ENCODE peak calls at places on chromosome 20, in seven cellular contexts. P, H, Q, Y, M, R and F are unnamed samples.

GRCh38 chr20:63522091-63522868 is 1.7 kb downstream of the PPDPF start:
- DNase-seq in Y (no peak), P (no peak), M (no peak), Q (no peak), R (no peak), H (no peak), F (no peak)

GRCh38 chr20:25514195-25514594 is 71.1 kb downstream of the NINL start:
- DNase-seq in P (no peak), M (no peak), R (no peak), Q (no peak), Y (no peak), H (no peak), F (no peak)

GRCh38 chr20:63828951-63829350 is 2.1 kb downstream of the ZBTB46 start:
- DNase-seq in Q (no peak), M (no peak), Y (no peak), R (no peak), P (no peak), H (no peak), F (peak; percentile 8)

GRCh38 chr20:4513720-4514119 is 208.0 kb upstream of the PRND start:
- DNase-seq in M (no peak), Y (peak; percentile 48), P (no peak), H (peak; percentile 79), Q (no peak), R (no peak), F (no peak)

GRCh38 chr20:25047766-25048165 is 10.2 kb downstream of the ACSS1 start:
- DNase-seq in P (no peak), Y (no peak), R (no peak), M (no peak), H (no peak), Q (no peak), F (no peak)

GRCh38 chr20:5513975-5514516 is 197.3 kb upstream of the PROKR2 start:
- DNase-seq in R (no peak), Y (peak; percentile 84), Q (no peak), P (no peak), H (no peak), M (no peak), F (no peak)

GRCh38 chr20:19786311-19786710 is 28.3 kb downstream of the RIN2 start:
- DNase-seq in P (peak; percentile 45), Y (no peak), M (no peak), Q (no peak), R (no peak), H (peak; percentile 91), F (peak; percentile 9)

GRCh38 chr20:32354592-32355416 is 3.3 kb upstream of the ASXL1 start:
- DNase-seq in M (no peak), Y (peak; percentile 19), H (no peak), P (no peak), Q (no peak), R (no peak), F (peak; percentile 52)

GRCh38 chr20:32893878-32894483 is 35.3 kb downstream of the EFCAB8 start:
- DNase-seq in Q (peak; percentile 66), P (peak; percentile 10), R (peak; percentile 65), H (no peak), Y (peak; percentile 41), M (no peak), F (peak; percentile 73)

GRCh38 chr20:52047811-52048302 is 143.7 kb downstream of the ZFP64 start:
- DNase-seq in P (no peak), R (no peak), Y (no peak), M (no peak), Q (no peak), H (peak; percentile 26), F (peak; percentile 9)

GRCh38 chr20:10074513-10074912 is 39.7 kb downstream of the ANKEF1 start:
- DNase-seq in Y (peak; percentile 75), M (no peak), Q (no peak), R (no peak), P (peak; percentile 20), H (peak; percentile 76), F (peak; percentile 83)

GRCh38 chr20:47568019-47568418 is 66.3 kb downstream of the NCOA3 start:
- DNase-seq in H (peak; percentile 93), M (no peak), R (no peak), Q (no peak), Y (no peak), P (peak; percentile 77), F (no peak)

GRCh38 chr20:51624157-51624731 is 81.7 kb upstream of the NFATC2 start:
- DNase-seq in P (peak; percentile 38), Y (peak; percentile 75), R (peak; percentile 61), Q (peak; percentile 82), M (peak; percentile 61), H (peak; percentile 81), F (peak; percentile 79)

GRCh38 chr20:19129976-19130612 is 82.3 kb upstream of the SLC24A3 start:
- DNase-seq in H (no peak), Y (no peak), Q (no peak), M (no peak), P (no peak), R (no peak), F (no peak)

GRCh38 chr20:4081396-4081795 is 66.0 kb upstream of the RNF24 start:
- DNase-seq in Y (no peak), M (no peak), R (no peak), P (no peak), H (no peak), Q (no peak), F (no peak)

GRCh38 chr20:30499123-30499522 is 758.3 kb upstream of the DEFB115 start:
- DNase-seq in P (no peak), M (no peak), R (no peak), Q (no peak), Y (no peak), H (no peak), F (no peak)

GRCh38 chr20:3461191-3461874 is 9.5 kb upstream of the ATRN start:
- DNase-seq in P (no peak), R (no peak), Y (no peak), M (no peak), H (no peak), Q (no peak), F (no peak)

GRCh38 chr20:63122626-63123025 is 93.3 kb downstream of the YTHDF1 start:
- DNase-seq in R (no peak), M (no peak), Q (no peak), H (no peak), P (no peak), Y (no peak), F (no peak)

GRCh38 chr20:60010689-60011417 is 52.6 kb downstream of the CDH26 start:
- DNase-seq in P (no peak), Q (no peak), H (no peak), Y (no peak), M (no peak), R (no peak), F (no peak)

GRCh38 chr20:44485830-44486198 is 10.1 kb downstream of the TTPAL start:
- DNase-seq in P (no peak), R (no peak), Q (no peak), H (no peak), M (no peak), Y (no peak), F (no peak)

GRCh38 chr20:59671661-59672471 is 67.5 kb downstream of the PHACTR3 start:
- DNase-seq in M (no peak), H (no peak), Y (no peak), R (no peak), Q (no peak), P (no peak), F (no peak)

GRCh38 chr20:10504893-10505292 is 69.8 kb downstream of the SLX4IP start:
- DNase-seq in Y (no peak), M (no peak), H (no peak), P (no peak), Q (no peak), R (peak; percentile 45), F (peak; percentile 88)

DNA sequence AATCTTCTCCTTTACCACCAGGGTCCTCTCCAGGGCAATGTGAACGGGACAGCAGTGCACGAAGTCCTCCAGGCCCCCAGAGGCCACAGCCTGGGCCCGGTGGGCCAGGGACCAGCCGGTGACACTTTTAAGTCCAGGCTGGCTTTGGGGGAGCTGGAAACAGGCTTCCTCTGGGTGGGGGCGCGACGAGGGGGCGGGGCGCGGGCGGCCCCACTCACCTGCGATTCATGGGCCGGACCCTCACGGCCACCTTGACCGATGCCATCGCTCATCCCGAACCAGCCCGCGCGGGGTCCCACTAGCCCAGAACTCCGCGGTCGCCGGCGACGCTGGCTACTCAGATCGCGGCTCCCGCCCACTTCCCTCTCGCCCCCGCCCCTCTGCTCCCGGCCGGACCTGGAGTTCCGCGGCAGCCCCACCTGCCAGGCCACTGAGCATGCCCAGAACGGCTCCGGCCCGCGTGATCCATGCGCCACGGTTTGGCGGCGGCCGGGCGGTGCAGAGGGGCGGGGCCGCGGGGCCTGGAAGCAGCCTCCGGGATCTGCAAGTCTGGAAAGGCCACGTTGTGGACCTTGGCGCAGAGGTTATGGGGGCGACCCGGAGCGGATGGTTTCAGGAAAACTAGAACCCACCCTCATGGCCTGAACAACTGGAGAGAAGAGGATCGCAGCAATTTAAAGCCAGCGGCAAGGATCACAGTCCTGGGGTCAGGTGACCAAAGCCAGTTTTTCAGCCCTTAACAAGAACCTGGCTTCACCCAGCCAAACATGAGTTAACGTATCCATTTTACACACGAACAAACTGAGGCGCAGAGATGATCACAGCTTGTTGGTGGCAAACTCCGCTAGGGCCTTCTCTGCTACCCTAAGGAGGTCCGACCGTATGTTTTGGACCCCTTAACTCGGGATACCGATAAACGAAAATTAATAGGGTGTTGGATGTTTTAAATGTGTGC is at the start of gene KIF16B:
- DNase-seq in P (peak; percentile 93), H (peak; percentile 93), Q (peak; percentile 83), Y (peak; percentile 85), M (peak; percentile 86), R (peak; percentile 93), F (peak; percentile 86)
- TF ChIP-seq POLR2A in P (no peak), H (no peak), Q (peak; percentile 68), Y (peak; percentile 82), M (peak; percentile 89), R (no peak), F (peak; percentile 22)

GRCh38 chr20:54173653-54174451 is at the start of gene CYP24A1:
- DNase-seq in Y (peak; percentile 97), H (no peak), M (no peak), Q (no peak), R (no peak), P (no peak), F (peak; percentile 61)
- H3K4me3 ChIP-seq in Y (peak within 1 kb of the TSS; percentile 83), H (no peak within 1 kb of the TSS), M (no peak within 1 kb of the TSS), Q (no peak within 1 kb of the TSS), R (no peak within 1 kb of the TSS), P (no peak within 1 kb of the TSS), F (no peak within 1 kb of the TSS)

DNA sequence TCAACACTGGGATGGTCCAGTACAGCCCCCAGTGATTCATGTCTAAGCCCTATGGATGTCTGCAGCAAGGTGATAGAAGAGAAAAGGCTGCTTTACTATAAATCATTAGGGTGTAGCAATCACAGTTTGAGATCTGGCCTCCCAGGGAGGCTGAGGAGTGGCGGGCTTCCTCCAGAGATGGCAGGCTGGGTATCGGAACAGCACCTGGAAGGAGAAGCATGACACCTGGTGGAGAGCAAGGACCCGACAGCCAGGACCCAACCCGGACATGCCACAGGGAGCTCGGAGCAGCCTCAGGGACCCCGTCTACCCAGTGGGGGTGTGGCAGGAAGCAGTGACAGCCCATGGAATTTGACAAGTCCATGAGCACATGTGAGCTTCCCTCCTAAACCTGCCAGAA is 114.8 kb upstream of the CD93 start:
- DNase-seq in Y (peak; percentile 43), P (peak; percentile 44), M (no peak), R (no peak), H (no peak), Q (peak; percentile 66), F (peak; percentile 44)
- TF ChIP-seq CTCF in Y (peak; percentile 54), P (peak; percentile 54), M (no peak), R (no peak), H (peak; percentile 54), Q (peak; percentile 60), F (no peak)

DNA sequence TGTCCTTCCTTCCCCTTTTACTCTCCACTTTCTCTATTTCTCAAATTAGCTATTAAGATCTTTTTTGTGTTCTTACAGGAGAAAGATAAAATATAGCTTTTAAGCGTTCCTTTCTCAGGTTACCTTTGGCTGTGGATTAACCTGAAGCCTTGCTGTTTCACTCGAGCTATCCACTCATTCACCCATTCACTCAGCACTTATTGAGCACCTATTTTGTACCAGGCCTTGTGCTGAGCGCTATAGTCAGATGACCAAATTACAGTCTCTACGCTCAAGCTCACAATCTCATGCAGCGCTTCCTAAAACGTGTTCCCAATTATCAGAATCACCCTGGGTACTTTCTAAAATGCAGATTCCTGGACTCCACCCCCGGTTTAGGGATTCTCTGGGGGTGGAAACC is 1.8 kb upstream of the CEP250 start:
- DNase-seq in Q (no peak), H (no peak), M (no peak), R (no peak), Y (no peak), P (no peak), F (no peak)
- TF ChIP-seq POLR2A in Q (no peak), H (no peak), M (no peak), R (no peak), Y (no peak), P (no peak), F (no peak)